ENCODE peak calls at places on chromosomes 5 and 9, in six cellular contexts. Z is H1, U is K562, E is GM12891, D is HepG2, W is GM12878. Q is an unnamed sample.

GRCh38 chr5:81021486-81021885 is 61.3 kb downstream of the RASGRF2 start:
- DNase-seq in Z (no peak), U (no peak), E (no peak), D (no peak), W (no peak), Q (no peak)

GRCh38 chr5:110768138-110768845 is 29.5 kb downstream of the SLC25A46 start:
- DNase-seq in Z (no peak), U (no peak), E (no peak), D (no peak), W (no peak), Q (no peak)

GRCh38 chr5:161530700-161531099 is 15.8 kb downstream of the GABRB2 start:
- DNase-seq in Z (no peak), U (no peak), E (no peak), D (no peak), W (no peak), Q (no peak)

GRCh38 chr9:130929571-130930022 is 9.4 kb downstream of the FIBCD1 start:
- DNase-seq in Z (no peak), U (no peak), E (no peak), D (no peak), W (no peak), Q (no peak)

GRCh38 chr5:96648598-96648997 is 13.6 kb upstream of the CAST start:
- DNase-seq in Z (no peak), U (no peak), E (no peak), D (no peak), W (no peak), Q (no peak)

GRCh38 chr5:170656346-170656745 is 127.2 kb upstream of the GABRP start:
- DNase-seq in Z (no peak), U (no peak), E (no peak), D (no peak), W (no peak), Q (no peak)

GRCh38 chr5:53569486-53569885 is 9.0 kb downstream of the NDUFS4 start:
- DNase-seq in Z (no peak), U (no peak), E (no peak), D (no peak), W (no peak), Q (no peak)

GRCh38 chr9:106783121-106783520 is 79.8 kb upstream of the ZNF462 start:
- DNase-seq in Z (no peak), U (no peak), E (no peak), D (no peak), W (no peak), Q (no peak)

GRCh38 chr9:137439158-137439714 is 1.9 kb downstream of the ENTPD8 start:
- DNase-seq in Z (no peak), U (no peak), E (no peak), D (no peak), W (no peak), Q (no peak)

GRCh38 chr5:146441896-146442295 is 5.2 kb upstream of the TCERG1 start:
- DNase-seq in Z (no peak), U (no peak), E (no peak), D (no peak), W (no peak), Q (no peak)

DNA sequence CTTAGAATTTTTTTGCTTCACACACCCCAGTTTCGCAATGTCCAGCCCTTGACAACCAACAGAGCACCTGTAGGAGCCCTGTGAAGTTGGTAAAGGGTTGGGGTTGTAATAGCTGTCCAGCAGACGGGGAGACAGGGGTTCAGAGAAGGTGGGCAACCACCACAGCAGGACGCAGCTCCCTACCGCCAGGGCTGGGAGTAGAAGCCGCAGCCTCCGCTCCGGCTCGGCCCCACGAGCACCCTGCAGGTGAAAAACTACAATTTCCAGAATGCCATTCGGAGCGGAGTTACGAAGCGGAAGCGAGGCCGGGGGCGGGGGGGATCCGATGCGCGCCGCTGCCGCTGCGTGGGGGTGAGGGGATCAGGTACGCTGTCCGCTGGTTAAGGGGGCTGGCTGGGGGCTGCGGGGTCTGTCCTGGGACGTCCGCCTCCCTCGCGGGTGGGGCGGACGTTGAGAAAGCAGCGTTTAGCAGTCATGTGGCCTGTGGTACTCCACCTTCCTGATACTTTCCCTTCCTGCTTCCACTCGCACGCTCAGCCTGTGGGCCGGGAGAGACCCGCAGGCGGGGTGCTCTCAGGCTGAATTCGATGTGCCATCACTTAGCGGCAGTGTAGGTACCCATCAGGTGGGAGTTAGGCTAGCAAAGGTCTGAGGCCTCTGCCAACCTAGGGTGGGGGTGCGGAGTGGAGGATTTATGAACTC is at the start of gene TRMT10B:
- DNase-seq in Z (peak; percentile 82), U (peak; percentile 86), E (peak; percentile 85), D (peak; percentile 61), W (peak; percentile 34), Q (peak; percentile 81)
- TF ChIP-seq POLR2A in Z (no peak), U (peak; percentile 72), E (peak; percentile 57), D (peak; percentile 48), W (peak; percentile 75), Q (peak; percentile 67)

GRCh38 chr9:20028192-20028848 is 239.5 kb upstream of the SLC24A2 start:
- DNase-seq in Z (no peak), U (no peak), E (no peak), D (no peak), W (no peak), Q (no peak)

GRCh38 chr9:20023237-20023928 is 234.5 kb upstream of the SLC24A2 start:
- DNase-seq in Z (no peak), U (no peak), E (no peak), D (no peak), W (no peak), Q (no peak)

GRCh38 chr9:20024159-20024571 is 235.3 kb upstream of the SLC24A2 start:
- DNase-seq in Z (no peak), U (no peak), E (no peak), D (no peak), W (no peak), Q (no peak)

GRCh38 chr9:20016611-20017010 is 227.8 kb upstream of the SLC24A2 start:
- DNase-seq in Z (no peak), U (no peak), E (no peak), D (no peak), W (no peak), Q (no peak)

GRCh38 chr9:20022410-20022809 is 233.6 kb upstream of the SLC24A2 start:
- DNase-seq in Z (no peak), U (no peak), E (no peak), D (no peak), W (no peak), Q (no peak)
- TF ChIP-seq TAF1 in Z (no peak), U (no peak), E (no peak), D (no peak), W (no peak), Q (no peak)

DNA sequence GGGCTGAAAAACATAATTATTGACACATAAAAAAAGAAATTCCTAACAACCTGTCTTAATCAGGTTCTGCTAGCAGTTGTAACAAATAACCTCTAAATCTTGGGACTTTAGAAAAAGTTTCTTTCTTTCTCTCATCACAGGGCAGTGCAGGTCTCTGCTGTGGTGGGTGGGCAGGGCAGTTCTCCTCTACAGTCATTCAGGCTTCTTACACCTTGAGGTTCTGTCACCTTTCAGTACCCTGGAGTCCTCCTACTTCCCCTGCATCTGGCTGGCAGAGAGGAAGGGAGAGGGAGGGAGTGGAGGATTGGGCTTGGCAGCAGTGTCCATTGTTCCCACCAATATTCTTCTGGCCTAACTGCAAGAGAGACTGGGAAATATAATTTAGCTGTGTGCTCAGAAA is 112.2 kb upstream of the ANKRD55 start:
- DNase-seq in Z (no peak), U (no peak), E (no peak), D (no peak), W (no peak), Q (no peak)
- TF ChIP-seq POLR2A in Z (no peak), U (no peak), E (no peak), D (no peak), W (no peak), Q (no peak)

GRCh38 chr5:68087866-68088265 is 127.7 kb upstream of the PIK3R1 start:
- DNase-seq in Z (no peak), U (no peak), E (no peak), D (no peak), W (no peak), Q (no peak)
- TF ChIP-seq TAF1 in Z (no peak), U (no peak), E (no peak), D (no peak), W (no peak), Q (no peak)

GRCh38 chr5:172768098-172768572 is 2.9 kb downstream of the DUSP1 start:
- DNase-seq in Z (no peak), U (no peak), E (no peak), D (no peak), W (no peak), Q (no peak)

GRCh38 chr5:172769324-172769597 is 1.7 kb downstream of the DUSP1 start:
- DNase-seq in Z (no peak), U (no peak), E (no peak), D (no peak), W (no peak), Q (no peak)

GRCh38 chr5:172770374-172770674 is 671 bp downstream of the DUSP1 start:
- DNase-seq in Z (peak; percentile 54), U (no peak), E (peak; percentile 51), D (no peak), W (no peak), Q (no peak)

GRCh38 chr5:172769598-172770373 is 1.2 kb downstream of the DUSP1 start:
- DNase-seq in Z (no peak), U (no peak), E (no peak), D (no peak), W (no peak), Q (no peak)

GRCh38 chr5:172768573-172769323 is 2.2 kb downstream of the DUSP1 start:
- DNase-seq in Z (no peak), U (no peak), E (no peak), D (no peak), W (no peak), Q (no peak)
- TF ChIP-seq POLR2A in Z (peak; percentile 47), U (no peak), E (no peak), D (peak; percentile 41), W (peak; percentile 53), Q (no peak)

GRCh38 chr9:68780735-68781134 is 75.7 kb downstream of the PIP5K1B start:
- DNase-seq in Z (no peak), U (peak; percentile 32), E (no peak), D (peak; percentile 5), W (no peak), Q (no peak)
- TF ChIP-seq TAF1 in Z (no peak), U (no peak), E (no peak), D (no peak), W (no peak), Q (no peak)

DNA sequence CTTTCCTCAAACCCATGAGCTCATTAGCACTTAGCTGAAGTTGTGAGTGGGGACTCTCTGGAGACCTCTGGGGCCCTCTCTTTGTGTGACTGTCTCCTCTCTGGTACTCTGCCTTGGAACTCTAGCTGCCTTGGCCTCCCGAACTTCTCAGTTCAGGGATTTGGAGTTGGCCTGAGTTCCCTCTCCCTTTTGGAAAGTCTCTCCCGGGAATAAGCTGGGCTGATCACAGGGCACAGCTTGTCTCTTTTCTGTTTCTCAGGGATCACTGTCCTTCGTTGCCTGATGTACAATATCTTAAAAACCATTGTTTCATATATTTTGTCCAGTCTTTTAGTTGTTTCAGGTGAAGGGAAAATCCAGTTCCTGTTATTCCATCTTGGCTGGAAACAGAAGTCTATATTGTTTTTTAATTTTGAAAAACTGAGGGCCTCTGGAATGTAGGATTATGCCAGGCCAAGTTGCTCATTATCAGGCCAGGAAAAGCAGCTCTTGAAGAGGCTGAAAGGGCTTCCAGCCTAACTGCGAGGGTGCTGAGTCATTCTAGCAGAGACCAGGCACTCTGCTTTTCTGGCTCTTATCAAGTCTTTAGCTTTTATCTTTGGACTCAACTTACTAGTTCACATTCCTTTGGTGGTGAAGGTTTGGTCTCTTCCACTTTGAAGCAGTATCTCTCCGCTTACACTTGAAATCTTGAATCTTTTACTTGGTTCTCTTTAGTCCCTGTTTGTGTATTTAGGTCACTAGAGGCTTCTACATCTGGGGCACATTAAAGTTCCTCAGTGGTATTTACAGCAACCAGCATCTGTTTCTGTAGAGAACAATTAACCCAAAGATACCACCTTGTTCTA is 8.4 kb upstream of the RGS3 start:
- DNase-seq in Z (no peak), U (peak; percentile 95), E (no peak), D (peak; percentile 83), W (no peak), Q (no peak)
- TF ChIP-seq POLR2A in Z (no peak), U (no peak), E (no peak), D (peak; percentile 29), W (no peak), Q (no peak)

Q was measured in GM12892.